ENCODE peak calls at places on chromosomes 16 and 17, in seven cellular contexts. B, Y, M, W, Z, L and X are unnamed samples.

GRCh38 chr16:27918755-27919154 is 144.8 kb downstream of the GSG1L start:
- DNase-seq in B (no peak), Y (no peak), M (no peak), W (no peak), Z (no peak), L (no peak), X (no peak)

GRCh38 chr16:26348095-26348494 is 656.3 kb downstream of the HS3ST4 start:
- DNase-seq in B (no peak), Y (no peak), M (no peak), W (no peak), Z (no peak), L (no peak), X (no peak)

GRCh38 chr16:54873081-54873480 is 57.6 kb upstream of the IRX5 start:
- DNase-seq in B (no peak), Y (no peak), M (no peak), W (no peak), Z (no peak), L (no peak), X (no peak)

GRCh38 chr17:3974980-3975379 is 10.7 kb upstream of the ATP2A3 start:
- DNase-seq in B (no peak), Y (no peak), M (peak; percentile 27), W (no peak), Z (no peak), L (no peak), X (no peak)

GRCh38 chr17:11803226-11803625 is 194.0 kb downstream of the ZNF18 start:
- DNase-seq in B (no peak), Y (no peak), M (no peak), W (no peak), Z (no peak), L (no peak), X (no peak)

GRCh38 chr16:16176328-16176727 is 47.0 kb downstream of the ABCC6 start:
- DNase-seq in B (no peak), Y (no peak), M (no peak), W (no peak), Z (no peak), L (no peak), X (no peak)

GRCh38 chr17:32102697-32103096 is 39.6 kb upstream of the RHOT1 start:
- DNase-seq in B (no peak), Y (no peak), M (no peak), W (peak; percentile 53), Z (no peak), L (no peak), X (no peak)

GRCh38 chr17:50954641-50955121 is 88.5 kb upstream of the TOB1 start:
- DNase-seq in B (no peak), Y (no peak), M (no peak), W (no peak), Z (no peak), L (no peak), X (peak; percentile 27)

GRCh38 chr17:17387017-17387416 is 83.8 kb downstream of the NT5M start:
- DNase-seq in B (no peak), Y (no peak), M (peak; percentile 84), W (no peak), Z (no peak), L (no peak), X (peak; percentile 67)

GRCh38 chr17:46823657-46824056 is 5.2 kb upstream of the WNT3 start:
- DNase-seq in B (no peak), Y (no peak), M (no peak), W (no peak), Z (no peak), L (no peak), X (no peak)

GRCh38 chr16:80718480-80719220 is 85.7 kb downstream of the CDYL2 start:
- DNase-seq in B (no peak), Y (no peak), M (peak; percentile 77), W (no peak), Z (peak; percentile 45), L (no peak), X (peak; percentile 9)

GRCh38 chr17:74512624-74513084 is 18.6 kb downstream of the CD300LB start:
- DNase-seq in B (no peak), Y (no peak), M (no peak), W (peak; percentile 61), Z (no peak), L (no peak), X (no peak)

GRCh38 chr16:88721236-88721635 is 14.9 kb downstream of the CTU2 start:
- DNase-seq in B (no peak), Y (no peak), M (no peak), W (no peak), Z (no peak), L (no peak), X (no peak)

GRCh38 chr16:17384473-17384872 is 86.3 kb downstream of the XYLT1 start:
- DNase-seq in B (no peak), Y (no peak), M (no peak), W (no peak), Z (no peak), L (no peak), X (no peak)

GRCh38 chr17:17348872-17349723 is 45.9 kb downstream of the NT5M start:
- DNase-seq in B (no peak), Y (no peak), M (no peak), W (peak; percentile 58), Z (peak; percentile 5), L (peak; percentile 63), X (no peak)

GRCh38 chr16:83992624-83993023 is 24.6 kb downstream of the NECAB2 start:
- DNase-seq in B (peak; percentile 25), Y (peak; percentile 49), M (no peak), W (no peak), Z (peak; percentile 56), L (no peak), X (no peak)

GRCh38 chr16:23321206-23321875 is 19.2 kb downstream of the SCNN1B start:
- DNase-seq in B (no peak), Y (no peak), M (no peak), W (peak; percentile 65), Z (no peak), L (no peak), X (no peak)

GRCh38 chr17:36144014-36144413 is 32.4 kb downstream of the TBC1D3B start:
- DNase-seq in B (no peak), Y (no peak), M (no peak), W (no peak), Z (no peak), L (no peak), X (no peak)

DNA sequence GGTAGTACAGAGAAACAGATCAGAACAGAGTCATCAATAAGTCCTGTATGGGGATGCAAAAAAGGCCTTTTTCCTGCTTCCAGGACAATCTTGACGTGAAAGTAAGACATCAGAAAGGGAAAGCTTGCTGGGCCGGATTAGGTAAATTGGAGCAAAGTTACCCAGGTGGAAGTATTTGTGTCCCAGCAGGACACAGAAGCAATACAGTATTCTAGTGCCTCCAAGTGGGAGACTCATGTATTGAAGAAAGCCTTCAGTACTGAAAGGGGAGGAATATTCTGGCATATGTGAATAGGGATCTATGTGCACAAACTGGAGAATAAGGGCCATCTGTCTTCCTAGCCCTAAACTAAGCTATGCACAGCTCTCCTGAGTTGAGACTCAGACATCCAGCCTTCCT is 327.2 kb upstream of the CDH8 start:
- DNase-seq in B (no peak), Y (no peak), M (no peak), W (no peak), Z (no peak), L (no peak), X (no peak)
- TF ChIP-seq CTCF in B (no peak), Y (no peak), M (no peak), W (no peak), Z (no peak), L (no peak), X (no peak)

GRCh38 chr16:73887895-73888294 is 408.7 kb upstream of the PSMD7 start:
- DNase-seq in B (no peak), Y (no peak), M (no peak), W (no peak), Z (no peak), L (no peak), X (no peak)
- H3K4me1 ChIP-seq in B (no peaks in the 10 kb centered on the region), Y (peaks cover 9% of the 10 kb centered on the region), M (no peaks in the 10 kb centered on the region), W (peaks cover 8% of the 10 kb centered on the region), Z (no peaks in the 10 kb centered on the region), L (no peaks in the 10 kb centered on the region), X (no peaks in the 10 kb centered on the region)

GRCh38 chr16:57663436-57663835 is 4.7 kb upstream of the ADGRG3 start:
- DNase-seq in B (no peak), Y (no peak), M (peak; percentile 75), W (no peak), Z (no peak), L (no peak), X (no peak)

GRCh38 chr16:57665541-57665940 is 2.6 kb upstream of the ADGRG3 start:
- DNase-seq in B (no peak), Y (no peak), M (no peak), W (no peak), Z (no peak), L (no peak), X (no peak)

GRCh38 chr16:57664662-57665025 is 3.5 kb upstream of the ADGRG3 start:
- DNase-seq in B (no peak), Y (no peak), M (no peak), W (no peak), Z (no peak), L (no peak), X (no peak)

GRCh38 chr16:57661936-57662906 is 5.9 kb upstream of the ADGRG3 start:
- DNase-seq in B (no peak), Y (no peak), M (peak; percentile 45), W (no peak), Z (no peak), L (no peak), X (no peak)

DNA sequence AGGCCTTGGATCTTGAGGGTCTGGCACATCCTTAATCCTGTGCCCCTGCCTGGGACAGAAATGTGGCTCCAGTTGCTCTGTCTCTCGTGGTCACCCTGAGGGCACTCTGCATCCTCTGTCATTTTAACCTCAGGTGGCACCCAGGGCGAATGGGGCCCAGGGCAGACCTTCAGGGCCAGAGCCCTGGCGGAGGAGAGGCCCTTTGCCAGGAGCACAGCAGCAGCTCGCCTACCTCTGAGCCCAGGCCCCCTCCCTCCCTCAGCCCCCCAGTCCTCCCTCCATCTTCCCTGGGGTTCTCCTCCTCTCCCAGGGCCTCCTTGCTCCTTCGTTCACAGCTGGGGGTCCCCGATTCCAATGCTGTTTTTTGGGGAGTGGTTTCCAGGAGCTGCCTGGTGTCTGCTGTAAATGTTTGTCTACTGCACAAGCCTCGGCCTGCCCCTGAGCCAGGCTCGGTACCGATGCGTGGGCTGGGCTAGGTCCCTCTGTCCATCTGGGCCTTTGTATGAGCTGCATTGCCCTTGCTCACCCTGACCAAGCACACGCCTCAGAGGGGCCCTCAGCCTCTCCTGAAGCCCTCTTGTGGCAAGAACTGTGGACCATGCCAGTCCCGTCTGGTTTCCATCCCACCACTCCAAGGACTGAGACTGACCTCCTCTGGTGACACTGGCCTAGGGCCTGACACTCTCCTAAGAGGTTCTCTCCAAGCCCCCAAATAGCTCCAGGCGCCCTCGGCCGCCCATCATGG is 4.0 kb upstream of the ADGRG3 start:
- DNase-seq in B (no peak), Y (no peak), M (peak; percentile 40), W (no peak), Z (no peak), L (no peak), X (no peak)
- TF ChIP-seq CTCF in B (no peak), Y (no peak), M (no peak), W (no peak), Z (no peak), L (no peak), X (no peak)

DNA sequence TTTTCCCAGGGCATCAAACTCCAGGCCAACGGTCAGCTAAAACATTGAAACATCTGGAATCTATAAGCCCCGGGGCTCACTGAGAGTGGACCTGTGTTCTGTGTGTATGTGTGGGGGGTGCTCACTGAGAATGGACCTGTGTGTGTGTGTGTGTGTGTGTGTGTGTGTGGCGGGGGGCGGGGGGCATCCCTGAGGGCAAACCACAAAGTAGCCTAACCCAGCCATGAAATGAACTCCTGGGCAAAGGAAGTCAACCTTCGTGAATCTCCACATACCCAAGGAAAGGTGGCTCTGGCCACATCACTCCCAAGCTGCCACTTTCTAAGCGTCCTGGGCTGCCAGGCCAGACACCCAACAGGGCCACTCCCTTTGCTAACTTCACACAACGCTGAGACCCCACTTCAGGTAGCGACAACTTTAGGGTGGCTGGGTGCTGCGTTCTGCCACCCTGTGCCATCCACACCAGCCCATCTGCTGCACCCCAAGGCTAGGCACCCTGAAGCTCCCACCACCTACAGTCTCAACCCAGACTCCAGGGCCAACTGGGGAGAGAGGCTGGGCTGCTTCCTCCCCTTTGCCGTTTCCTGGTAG is 1.6 kb downstream of the MAFG start:
- DNase-seq in B (no peak), Y (no peak), M (no peak), W (no peak), Z (no peak), L (no peak), X (no peak)
- H3K4me1 ChIP-seq in B (peaks cover 41% of the 10 kb centered on the region), Y (peaks cover 70% of the 10 kb centered on the region), M (peaks cover 42% of the 10 kb centered on the region), W (peaks cover 67% of the 10 kb centered on the region), Z (peaks cover 47% of the 10 kb centered on the region), L (peaks cover 30% of the 10 kb centered on the region), X (peaks cover 55% of the 10 kb centered on the region)